ENCODE peak calls at places on chromosomes 5 and 9, in ten cellular contexts. One of them, this sample, is unnamed.

GRCh38 chr5:81395262-81395661 is 1.3 kb upstream of the ACOT12 start:
- DNase-seq in hippocampal formation: no peak
- DNase-seq in activated T-helper 1 cell treated with anti-CD3 and anti-CD28 coated beads, Interleukin-2, amount 50 U/mL, for 16 hours: no peak
- DNase-seq in HS-27A: no peak
- DNase-seq in NCI-H2107: no peak
- DNase-seq in SK-N-SH: no peak
- DNase-seq in DMS53: no peak
- DNase-seq in HFFc6: no peak
- DNase-seq in ACHN: no peak
- DNase-seq in ureter: no peak
- DNase-seq in this sample: no peak

GRCh38 chr9:111197251-111197650 is 132.8 kb downstream of the OR2K2 start:
- DNase-seq in hippocampal formation: no peak
- DNase-seq in activated T-helper 1 cell treated with anti-CD3 and anti-CD28 coated beads, Interleukin-2, amount 50 U/mL, for 16 hours: no peak
- DNase-seq in HS-27A: no peak
- DNase-seq in NCI-H2107: no peak
- DNase-seq in SK-N-SH: no peak
- DNase-seq in DMS53: no peak
- DNase-seq in HFFc6: no peak
- DNase-seq in ACHN: no peak
- DNase-seq in ureter: no peak
- DNase-seq in this sample: no peak

GRCh38 chr5:134146651-134147544 is 29.9 kb downstream of the SKP1 start:
- DNase-seq in hippocampal formation: no peak
- DNase-seq in activated T-helper 1 cell treated with anti-CD3 and anti-CD28 coated beads, Interleukin-2, amount 50 U/mL, for 16 hours: no peak
- DNase-seq in HS-27A: no peak
- DNase-seq in NCI-H2107: no peak
- DNase-seq in SK-N-SH: no peak
- DNase-seq in DMS53: no peak
- DNase-seq in HFFc6: no peak
- DNase-seq in ACHN: no peak
- DNase-seq in ureter: no peak
- DNase-seq in this sample: no peak

GRCh38 chr5:131193106-131193505 is 22.4 kb downstream of the LYRM7 start:
- DNase-seq in hippocampal formation: no peak
- DNase-seq in activated T-helper 1 cell treated with anti-CD3 and anti-CD28 coated beads, Interleukin-2, amount 50 U/mL, for 16 hours: no peak
- DNase-seq in HS-27A: no peak
- DNase-seq in NCI-H2107: no peak
- DNase-seq in SK-N-SH: no peak
- DNase-seq in DMS53: no peak
- DNase-seq in HFFc6: no peak
- DNase-seq in ACHN: no peak
- DNase-seq in ureter: no peak
- DNase-seq in this sample: no peak

GRCh38 chr5:151155777-151156731 is 1.5 kb downstream of the ANXA6 start:
- DNase-seq in hippocampal formation: no peak
- DNase-seq in activated T-helper 1 cell treated with anti-CD3 and anti-CD28 coated beads, Interleukin-2, amount 50 U/mL, for 16 hours: no peak
- DNase-seq in HS-27A: no peak
- DNase-seq in NCI-H2107: no peak
- DNase-seq in SK-N-SH: peak
- DNase-seq in DMS53: peak
- DNase-seq in HFFc6: peak
- DNase-seq in ACHN: no peak
- DNase-seq in ureter: no peak
- DNase-seq in this sample: no peak

GRCh38 chr9:109799792-109800191 is 19.8 kb downstream of the PALM2AKAP2 start:
- DNase-seq in hippocampal formation: no peak
- DNase-seq in activated T-helper 1 cell treated with anti-CD3 and anti-CD28 coated beads, Interleukin-2, amount 50 U/mL, for 16 hours: no peak
- DNase-seq in HS-27A: no peak
- DNase-seq in NCI-H2107: no peak
- DNase-seq in SK-N-SH: no peak
- DNase-seq in DMS53: no peak
- DNase-seq in HFFc6: peak
- DNase-seq in ACHN: no peak
- DNase-seq in ureter: no peak
- DNase-seq in this sample: no peak

GRCh38 chr5:177035982-177036381 is 13.5 kb downstream of the ZNF346 start:
- DNase-seq in hippocampal formation: no peak
- DNase-seq in activated T-helper 1 cell treated with anti-CD3 and anti-CD28 coated beads, Interleukin-2, amount 50 U/mL, for 16 hours: no peak
- DNase-seq in HS-27A: no peak
- DNase-seq in NCI-H2107: no peak
- DNase-seq in SK-N-SH: no peak
- DNase-seq in DMS53: no peak
- DNase-seq in HFFc6: no peak
- DNase-seq in ACHN: no peak
- DNase-seq in ureter: no peak
- DNase-seq in this sample: no peak

GRCh38 chr9:82105729-82106128 is 117.2 kb downstream of the SPATA31D1 start:
- DNase-seq in hippocampal formation: no peak
- DNase-seq in activated T-helper 1 cell treated with anti-CD3 and anti-CD28 coated beads, Interleukin-2, amount 50 U/mL, for 16 hours: no peak
- DNase-seq in HS-27A: no peak
- DNase-seq in NCI-H2107: no peak
- DNase-seq in SK-N-SH: no peak
- DNase-seq in DMS53: no peak
- DNase-seq in HFFc6: no peak
- DNase-seq in ACHN: no peak
- DNase-seq in ureter: no peak
- DNase-seq in this sample: no peak

GRCh38 chr5:158805195-158805594 is 294.5 kb downstream of the EBF1 start:
- DNase-seq in hippocampal formation: no peak
- DNase-seq in activated T-helper 1 cell treated with anti-CD3 and anti-CD28 coated beads, Interleukin-2, amount 50 U/mL, for 16 hours: no peak
- DNase-seq in HS-27A: no peak
- DNase-seq in NCI-H2107: no peak
- DNase-seq in SK-N-SH: peak
- DNase-seq in DMS53: no peak
- DNase-seq in HFFc6: no peak
- DNase-seq in ACHN: no peak
- DNase-seq in ureter: no peak
- DNase-seq in this sample: no peak

GRCh38 chr5:116944171-116944570 is 369.5 kb upstream of the SEMA6A start:
- DNase-seq in hippocampal formation: no peak
- DNase-seq in activated T-helper 1 cell treated with anti-CD3 and anti-CD28 coated beads, Interleukin-2, amount 50 U/mL, for 16 hours: no peak
- DNase-seq in HS-27A: no peak
- DNase-seq in NCI-H2107: no peak
- DNase-seq in SK-N-SH: no peak
- DNase-seq in DMS53: no peak
- DNase-seq in HFFc6: no peak
- DNase-seq in ACHN: no peak
- DNase-seq in ureter: peak
- DNase-seq in this sample: peak

GRCh38 chr9:113454914-113455761 is 8.4 kb upstream of the RGS3 start:
- DNase-seq in hippocampal formation: no peak
- DNase-seq in activated T-helper 1 cell treated with anti-CD3 and anti-CD28 coated beads, Interleukin-2, amount 50 U/mL, for 16 hours: no peak
- DNase-seq in HS-27A: peak
- DNase-seq in NCI-H2107: no peak
- DNase-seq in SK-N-SH: no peak
- DNase-seq in DMS53: peak
- DNase-seq in HFFc6: peak
- DNase-seq in ACHN: peak
- DNase-seq in ureter: peak
- DNase-seq in this sample: peak

GRCh38 chr9:18208166-18209059 is 265.5 kb upstream of the ADAMTSL1 start:
- DNase-seq in hippocampal formation: no peak
- DNase-seq in activated T-helper 1 cell treated with anti-CD3 and anti-CD28 coated beads, Interleukin-2, amount 50 U/mL, for 16 hours: no peak
- DNase-seq in HS-27A: no peak
- DNase-seq in NCI-H2107: no peak
- DNase-seq in SK-N-SH: peak
- DNase-seq in DMS53: peak
- DNase-seq in HFFc6: peak
- DNase-seq in ACHN: peak
- DNase-seq in ureter: no peak
- DNase-seq in this sample: peak

GRCh38 chr5:177553671-177554429 is 513 bp downstream of the FAM193B start:
- DNase-seq in hippocampal formation: peak
- DNase-seq in activated T-helper 1 cell treated with anti-CD3 and anti-CD28 coated beads, Interleukin-2, amount 50 U/mL, for 16 hours: peak
- DNase-seq in HS-27A: no peak
- DNase-seq in NCI-H2107: no peak
- DNase-seq in SK-N-SH: peak
- DNase-seq in DMS53: peak
- DNase-seq in HFFc6: no peak
- DNase-seq in ACHN: peak
- DNase-seq in ureter: peak
- DNase-seq in this sample: no peak

GRCh38 chr9:26863074-26863473 is 29.5 kb downstream of the CAAP1 start:
- DNase-seq in hippocampal formation: no peak
- DNase-seq in activated T-helper 1 cell treated with anti-CD3 and anti-CD28 coated beads, Interleukin-2, amount 50 U/mL, for 16 hours: no peak
- DNase-seq in HS-27A: no peak
- DNase-seq in NCI-H2107: no peak
- DNase-seq in SK-N-SH: peak
- DNase-seq in DMS53: peak
- DNase-seq in HFFc6: peak
- DNase-seq in ACHN: peak
- DNase-seq in ureter: no peak
- DNase-seq in this sample: no peak

GRCh38 chr5:167943353-167943752 is 348.1 kb upstream of the WWC1 start:
- DNase-seq in hippocampal formation: no peak
- DNase-seq in activated T-helper 1 cell treated with anti-CD3 and anti-CD28 coated beads, Interleukin-2, amount 50 U/mL, for 16 hours: no peak
- DNase-seq in HS-27A: no peak
- DNase-seq in NCI-H2107: no peak
- DNase-seq in SK-N-SH: no peak
- DNase-seq in DMS53: no peak
- DNase-seq in HFFc6: no peak
- DNase-seq in ACHN: no peak
- DNase-seq in ureter: no peak
- DNase-seq in this sample: no peak

GRCh38 chr5:179308563-179309382 is 36.5 kb downstream of the ADAMTS2 start:
- DNase-seq in hippocampal formation: no peak
- DNase-seq in activated T-helper 1 cell treated with anti-CD3 and anti-CD28 coated beads, Interleukin-2, amount 50 U/mL, for 16 hours: no peak
- DNase-seq in HS-27A: no peak
- DNase-seq in NCI-H2107: no peak
- DNase-seq in SK-N-SH: no peak
- DNase-seq in DMS53: no peak
- DNase-seq in HFFc6: no peak
- DNase-seq in ACHN: no peak
- DNase-seq in ureter: no peak
- DNase-seq in this sample: no peak

GRCh38 chr5:78586251-78586650 is 62.3 kb downstream of the LHFPL2 start:
- DNase-seq in hippocampal formation: no peak
- DNase-seq in activated T-helper 1 cell treated with anti-CD3 and anti-CD28 coated beads, Interleukin-2, amount 50 U/mL, for 16 hours: no peak
- DNase-seq in HS-27A: peak
- DNase-seq in NCI-H2107: no peak
- DNase-seq in SK-N-SH: no peak
- DNase-seq in DMS53: no peak
- DNase-seq in HFFc6: peak
- DNase-seq in ACHN: peak
- DNase-seq in ureter: no peak
- DNase-seq in this sample: peak

GRCh38 chr9:37026085-37026935 is 7.8 kb downstream of the PAX5 start:
- DNase-seq in hippocampal formation: no peak
- DNase-seq in activated T-helper 1 cell treated with anti-CD3 and anti-CD28 coated beads, Interleukin-2, amount 50 U/mL, for 16 hours: no peak
- DNase-seq in HS-27A: no peak
- DNase-seq in NCI-H2107: no peak
- DNase-seq in SK-N-SH: peak
- DNase-seq in DMS53: peak
- DNase-seq in HFFc6: no peak
- DNase-seq in ACHN: peak
- DNase-seq in ureter: no peak
- DNase-seq in this sample: no peak

GRCh38 chr5:115423541-115423940 is 121.0 kb downstream of the FEM1C start:
- DNase-seq in hippocampal formation: no peak
- DNase-seq in activated T-helper 1 cell treated with anti-CD3 and anti-CD28 coated beads, Interleukin-2, amount 50 U/mL, for 16 hours: no peak
- DNase-seq in HS-27A: no peak
- DNase-seq in NCI-H2107: no peak
- DNase-seq in SK-N-SH: no peak
- DNase-seq in DMS53: no peak
- DNase-seq in HFFc6: no peak
- DNase-seq in ACHN: no peak
- DNase-seq in ureter: no peak
- DNase-seq in this sample: no peak

GRCh38 chr5:136809382-136809781 is 444.0 kb upstream of the TRPC7 start:
- DNase-seq in hippocampal formation: no peak
- DNase-seq in activated T-helper 1 cell treated with anti-CD3 and anti-CD28 coated beads, Interleukin-2, amount 50 U/mL, for 16 hours: no peak
- DNase-seq in HS-27A: no peak
- DNase-seq in NCI-H2107: no peak
- DNase-seq in SK-N-SH: no peak
- DNase-seq in DMS53: no peak
- DNase-seq in HFFc6: no peak
- DNase-seq in ACHN: no peak
- DNase-seq in ureter: no peak
- DNase-seq in this sample: no peak

GRCh38 chr5:142720561-142721275 is 34.8 kb upstream of the FGF1 start:
- DNase-seq in hippocampal formation: no peak
- DNase-seq in activated T-helper 1 cell treated with anti-CD3 and anti-CD28 coated beads, Interleukin-2, amount 50 U/mL, for 16 hours: no peak
- DNase-seq in HS-27A: no peak
- DNase-seq in NCI-H2107: peak
- DNase-seq in SK-N-SH: no peak
- DNase-seq in DMS53: peak
- DNase-seq in HFFc6: no peak
- DNase-seq in ACHN: no peak
- DNase-seq in ureter: peak
- DNase-seq in this sample: no peak

GRCh38 chr5:159171274-159171673 is 38.1 kb downstream of the RNF145 start:
- DNase-seq in hippocampal formation: no peak
- DNase-seq in activated T-helper 1 cell treated with anti-CD3 and anti-CD28 coated beads, Interleukin-2, amount 50 U/mL, for 16 hours: no peak
- DNase-seq in HS-27A: no peak
- DNase-seq in NCI-H2107: no peak
- DNase-seq in SK-N-SH: no peak
- DNase-seq in DMS53: no peak
- DNase-seq in HFFc6: no peak
- DNase-seq in ACHN: no peak
- DNase-seq in ureter: no peak
- DNase-seq in this sample: no peak

GRCh38 chr9:122821278-122821952 is 7.0 kb downstream of the PDCL start:
- DNase-seq in hippocampal formation: no peak
- DNase-seq in activated T-helper 1 cell treated with anti-CD3 and anti-CD28 coated beads, Interleukin-2, amount 50 U/mL, for 16 hours: no peak
- DNase-seq in HS-27A: no peak
- DNase-seq in NCI-H2107: no peak
- DNase-seq in SK-N-SH: no peak
- DNase-seq in DMS53: no peak
- DNase-seq in HFFc6: no peak
- DNase-seq in ACHN: no peak
- DNase-seq in ureter: no peak
- DNase-seq in this sample: peak

GRCh38 chr5:158200624-158201023 is 341.7 kb upstream of the CLINT1 start:
- DNase-seq in hippocampal formation: no peak
- DNase-seq in activated T-helper 1 cell treated with anti-CD3 and anti-CD28 coated beads, Interleukin-2, amount 50 U/mL, for 16 hours: no peak
- DNase-seq in HS-27A: no peak
- DNase-seq in NCI-H2107: no peak
- DNase-seq in SK-N-SH: no peak
- DNase-seq in DMS53: no peak
- DNase-seq in HFFc6: no peak
- DNase-seq in ACHN: no peak
- DNase-seq in ureter: no peak
- DNase-seq in this sample: no peak

GRCh38 chr5:7868427-7868772 is 431 bp downstream of the FASTKD3 start:
- DNase-seq in hippocampal formation: no peak
- DNase-seq in activated T-helper 1 cell treated with anti-CD3 and anti-CD28 coated beads, Interleukin-2, amount 50 U/mL, for 16 hours: no peak
- DNase-seq in HS-27A: no peak
- DNase-seq in NCI-H2107: no peak
- DNase-seq in SK-N-SH: no peak
- DNase-seq in DMS53: no peak
- DNase-seq in HFFc6: no peak
- DNase-seq in ACHN: no peak
- DNase-seq in ureter: no peak
- DNase-seq in this sample: no peak

GRCh38 chr5:31412324-31412723 is 119.6 kb downstream of the DROSHA start:
- DNase-seq in hippocampal formation: no peak
- DNase-seq in activated T-helper 1 cell treated with anti-CD3 and anti-CD28 coated beads, Interleukin-2, amount 50 U/mL, for 16 hours: no peak
- DNase-seq in HS-27A: no peak
- DNase-seq in NCI-H2107: no peak
- DNase-seq in SK-N-SH: no peak
- DNase-seq in DMS53: no peak
- DNase-seq in HFFc6: peak
- DNase-seq in ACHN: no peak
- DNase-seq in ureter: no peak
- DNase-seq in this sample: peak

GRCh38 chr5:58259685-58260152 is 200.2 kb downstream of the PLK2 start:
- DNase-seq in hippocampal formation: no peak
- DNase-seq in activated T-helper 1 cell treated with anti-CD3 and anti-CD28 coated beads, Interleukin-2, amount 50 U/mL, for 16 hours: no peak
- DNase-seq in HS-27A: peak
- DNase-seq in NCI-H2107: no peak
- DNase-seq in SK-N-SH: no peak
- DNase-seq in DMS53: peak
- DNase-seq in HFFc6: peak
- DNase-seq in ACHN: peak
- DNase-seq in ureter: no peak
- DNase-seq in this sample: peak

GRCh38 chr5:35067985-35068384 is 20.2 kb upstream of the AGXT2 start:
- DNase-seq in hippocampal formation: no peak
- DNase-seq in activated T-helper 1 cell treated with anti-CD3 and anti-CD28 coated beads, Interleukin-2, amount 50 U/mL, for 16 hours: no peak
- DNase-seq in HS-27A: no peak
- DNase-seq in NCI-H2107: no peak
- DNase-seq in SK-N-SH: no peak
- DNase-seq in DMS53: peak
- DNase-seq in HFFc6: peak
- DNase-seq in ACHN: no peak
- DNase-seq in ureter: no peak
- DNase-seq in this sample: no peak

This sample was measured in GM04504.